ENCODE peak calls at places on chromosomes 1 and 21, in ten cellular contexts. Q is stimulated activated CD8-positive, alpha-beta memory T cell treated with anti-CD3 and anti-CD28 coated beads, Interleukin-7, amount 100 ng/mL, for 24 hours; Z is stimulated activated CD4-positive, alpha-beta T cell treated with anti-CD3 and anti-CD28 coated beads, Interleukin-1b, Interleukin-23, amount 100 ng/mL, for 1 hour; C is neural crest cell; U is activated gamma-delta T cell; L is breast epithelium; K is transverse colon; N is M059J; E is RWPE1; W is hippocampal formation. P is an unnamed sample.

GRCh38 chr1:9278114-9278513 is 14.6 kb upstream of the SPSB1 start:
- DNase-seq in Q (no peak), Z (no peak), C (no peak), U (no peak), L (no peak), K (no peak), N (no peak), E (no peak), W (no peak), P (no peak)

GRCh38 chr1:101632548-101633256 is 364.0 kb downstream of the OLFM3 start:
- DNase-seq in Q (no peak), Z (no peak), C (no peak), U (no peak), L (no peak), K (no peak), N (no peak), E (no peak), W (no peak), P (no peak)

GRCh38 chr1:96409087-96409486 is 312.5 kb upstream of the PTBP2 start:
- DNase-seq in Q (no peak), Z (no peak), C (no peak), U (no peak), L (no peak), K (no peak), N (no peak), E (no peak), W (no peak), P (no peak)

GRCh38 chr1:156537027-156537426 is 35.3 kb downstream of the IQGAP3 start:
- DNase-seq in Q (no peak), Z (no peak), C (no peak), U (no peak), L (no peak), K (no peak), N (no peak), E (no peak), W (no peak), P (no peak)

GRCh38 chr1:22207605-22208264 is 64.8 kb upstream of the WNT4 start:
- DNase-seq in Q (no peak), Z (no peak), C (no peak), U (no peak), L (no peak), K (no peak), N (no peak), E (no peak), W (no peak), P (no peak)

GRCh38 chr1:97332716-97333115 is 588.1 kb downstream of the DPYD start:
- DNase-seq in Q (no peak), Z (no peak), C (no peak), U (no peak), L (no peak), K (no peak), N (peak), E (no peak), W (no peak), P (no peak)

GRCh38 chr1:211939876-211940468 is 95.4 kb downstream of the INTS7 start:
- DNase-seq in Q (no peak), Z (peak), C (no peak), U (no peak), L (no peak), K (no peak), N (no peak), E (no peak), W (no peak), P (no peak)

GRCh38 chr1:94863919-94864318 is 43.8 kb downstream of the SLC44A3 start:
- DNase-seq in Q (no peak), Z (no peak), C (no peak), U (no peak), L (no peak), K (peak), N (peak), E (peak), W (no peak), P (peak)

GRCh38 chr1:65429806-65430205 is 9.3 kb downstream of the LEPR start:
- DNase-seq in Q (no peak), Z (no peak), C (no peak), U (no peak), L (no peak), K (no peak), N (peak), E (peak), W (no peak), P (peak)

GRCh38 chr1:6727535-6727934 is 25.9 kb upstream of the DNAJC11 start:
- DNase-seq in Q (peak), Z (peak), C (peak), U (no peak), L (no peak), K (peak), N (peak), E (peak), W (peak), P (peak)

GRCh38 chr1:109091196-109092193 is 931 bp downstream of the TMEM167B start:
- DNase-seq in Q (no peak), Z (no peak), C (no peak), U (no peak), L (no peak), K (peak), N (peak), E (peak), W (no peak), P (no peak)

GRCh38 chr1:3651011-3651938 is 1.0 kb upstream of the TP73 start:
- DNase-seq in Q (no peak), Z (no peak), C (no peak), U (no peak), L (no peak), K (no peak), N (peak), E (no peak), W (no peak), P (no peak)

GRCh38 chr1:208510192-208510952 is 266.2 kb upstream of the PLXNA2 start:
- DNase-seq in Q (no peak), Z (no peak), C (no peak), U (no peak), L (no peak), K (no peak), N (peak), E (peak), W (no peak), P (no peak)

GRCh38 chr1:54922921-54923421 is 36.0 kb upstream of the DHCR24 start:
- DNase-seq in Q (no peak), Z (no peak), C (no peak), U (no peak), L (no peak), K (no peak), N (no peak), E (peak), W (no peak), P (no peak)

GRCh38 chr1:185568155-185569123 is 165.8 kb upstream of the HMCN1 start:
- DNase-seq in Q (no peak), Z (no peak), C (no peak), U (no peak), L (no peak), K (no peak), N (peak), E (no peak), W (no peak), P (no peak)

GRCh38 chr1:106924360-106924759 is 132.1 kb upstream of the PRMT6 start:
- DNase-seq in Q (no peak), Z (no peak), C (no peak), U (no peak), L (no peak), K (no peak), N (peak), E (no peak), W (no peak), P (no peak)

GRCh38 chr21:27225142-27225541 is 258.3 kb upstream of the ADAMTS5 start:
- DNase-seq in Q (no peak), Z (no peak), C (no peak), U (no peak), L (no peak), K (no peak), N (no peak), E (no peak), W (no peak), P (no peak)

GRCh38 chr1:42336978-42337377 is 1.9 kb upstream of the FOXJ3 start:
- DNase-seq in Q (no peak), Z (no peak), C (no peak), U (no peak), L (no peak), K (no peak), N (no peak), E (no peak), W (no peak), P (no peak)

GRCh38 chr1:215793210-215793609 is 226.1 kb downstream of the KCTD3 start:
- DNase-seq in Q (no peak), Z (no peak), C (no peak), U (no peak), L (no peak), K (no peak), N (peak), E (peak), W (no peak), P (peak)

P was measured in SW 1271.